ENCODE peak calls at places on chromosomes 3 and 15, in four cellular contexts. L, D, H and P are unnamed samples. For H3K4me1, the result is how much of the 10 kb centered on the place peaks cover.

GRCh38 chr15:63915888-63916731 is 82.4 kb upstream of the HERC1 start:
- DNase-seq in L (peak), H (no peak), D (no peak), P (no peak)

GRCh38 chr15:78620839-78621421 is at the start of gene CHRNA3:
- DNase-seq in D (no peak), L (peak), H (no peak), P (no peak)

GRCh38 chr3:172203522-172204258 is 164.3 kb downstream of the FNDC3B start:
- DNase-seq in D (no peak), L (no peak), H (no peak), P (no peak)

GRCh38 chr3:126557761-126558160 is 971 bp downstream of the C3orf22 start:
- DNase-seq in H (no peak), L (peak), D (no peak), P (no peak)

GRCh38 chr3:13016726-13017255 is 56.4 kb downstream of the IQSEC1 start:
- DNase-seq in H (no peak), L (no peak), D (no peak), P (no peak)

GRCh38 chr15:101455291-101455916 is 34.1 kb downstream of the PCSK6 start:
- DNase-seq in D (no peak), L (peak), H (peak), P (no peak)

GRCh38 chr3:80733522-80734176 is 965.9 kb upstream of the ROBO1 start:
- DNase-seq in H (no peak), L (no peak), D (no peak), P (no peak)

GRCh38 chr3:15215996-15216395 is 9.9 kb downstream of the CAPN7 start:
- DNase-seq in L (no peak), H (no peak), D (no peak), P (no peak)

GRCh38 chr3:191087391-191087790 is 111.7 kb upstream of the OSTN start:
- DNase-seq in L (no peak), D (no peak), H (no peak), P (no peak)

GRCh38 chr15:68305420-68305871 is 27.9 kb downstream of the FEM1B start:
- DNase-seq in H (no peak), D (no peak), L (no peak), P (peak)

GRCh38 chr3:189941679-189942078 is 179.0 kb downstream of the P3H2 start:
- DNase-seq in D (no peak), L (no peak), H (no peak), P (no peak)

GRCh38 chr3:143596957-143597642 is 251.2 kb downstream of the SLC9A9 start:
- DNase-seq in L (no peak), D (no peak), H (no peak), P (no peak)

GRCh38 chr3:49607105-49607591 is 52.9 kb downstream of the BSN start:
- DNase-seq in D (no peak), H (no peak), L (no peak), P (peak)

GRCh38 chr3:129453732-129454131 is 13.7 kb downstream of the IFT122 start:
- DNase-seq in D (no peak), H (no peak), L (no peak), P (no peak)

GRCh38 chr3:135905058-135905724 is 60.3 kb upstream of the PPP2R3A start:
- DNase-seq in H (no peak), L (no peak), D (no peak), P (no peak)

GRCh38 chr3:153173758-153174516 is 11.9 kb downstream of the RAP2B start:
- DNase-seq in H (no peak), L (no peak), D (no peak), P (no peak)

GRCh38 chr3:169323580-169324453 is 339.7 kb downstream of the MECOM start:
- DNase-seq in L (no peak), H (peak), D (peak), P (peak)

GRCh38 chr15:74776851-74777768 is 4.8 kb upstream of the CSK start:
- DNase-seq in L (peak), H (no peak), D (no peak), P (no peak)

GRCh38 chr3:6965881-6966280 is 105.0 kb downstream of the GRM7 start:
- DNase-seq in D (no peak), H (no peak), L (no peak), P (no peak)

GRCh38 chr3:122668930-122669730 is 11.5 kb upstream of the PARP14 start:
- DNase-seq in D (no peak), H (no peak), L (no peak), P (no peak)

GRCh38 chr15:36898522-36899126 is 201.7 kb downstream of the MEIS2 start:
- DNase-seq in L (no peak), H (no peak), D (no peak), P (no peak)
- H3K4me1 ChIP-seq in L (under half), H (under half), D (under half), P (under half)

GRCh38 chr3:193874997-193875593 is 260.9 kb upstream of the HES1 start:
- DNase-seq in H (no peak), D (no peak), L (no peak), P (no peak)
- TF ChIP-seq CTCF in H (no peak), D (no peak), L (no peak), P (no peak)

GRCh38 chr3:9792405-9793160 is at the start of the genes ARPC4 and TADA3:
- DNase-seq in H (peak), D (peak), L (peak), P (peak)
- H3K27ac ChIP-seq in H (peak), D (peak), L (peak), P (peak)

DNA sequence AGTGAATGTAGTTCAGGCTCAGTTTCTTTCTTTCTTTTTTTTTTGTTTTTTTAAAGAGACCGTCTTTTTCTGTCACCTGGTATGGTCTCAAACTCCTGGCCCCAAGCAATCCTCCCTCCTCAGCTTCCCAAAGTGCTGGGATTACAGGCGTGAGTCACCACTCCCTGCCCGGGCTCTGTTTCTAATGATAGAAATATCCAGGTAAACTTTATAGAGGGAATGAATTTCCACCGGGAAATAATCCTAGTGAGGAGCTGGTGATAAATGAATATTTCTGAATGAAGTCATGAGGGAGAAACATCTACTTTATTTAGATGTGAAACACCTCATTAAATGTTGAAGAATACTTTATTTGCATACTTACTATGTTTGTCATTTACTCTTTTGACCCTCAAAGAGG is 7.2 kb downstream of the RNF13 start:
- DNase-seq in H (no peak), L (no peak), D (no peak), P (no peak)
- H3K4me1 ChIP-seq in H (under half), L (under half), D (under half), P (under half)

DNA sequence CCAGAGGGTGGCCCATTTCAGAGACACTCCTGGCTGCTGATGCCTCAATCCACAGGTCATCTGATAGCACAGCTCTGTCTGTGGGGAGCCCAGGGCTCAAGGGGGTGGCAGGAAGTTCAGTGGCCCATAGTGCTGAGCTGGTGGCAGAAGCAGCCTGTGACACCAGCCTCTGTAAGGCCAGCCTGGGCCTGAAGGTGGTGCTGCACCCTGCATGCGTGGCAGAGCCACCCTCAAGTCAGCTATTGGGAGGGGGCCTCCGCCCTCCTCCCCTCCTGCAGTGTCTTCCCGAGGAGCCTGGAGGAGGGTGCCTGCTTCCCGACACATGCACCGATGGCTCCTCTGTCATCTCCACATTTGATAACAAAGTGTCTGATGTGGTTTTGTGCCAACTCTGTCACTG is 3.0 kb downstream of the PLA1A start:
- DNase-seq in L (peak), D (peak), H (peak), P (no peak)
- TF ChIP-seq CTCF in L (peak), D (peak), H (peak), P (peak)

DNA sequence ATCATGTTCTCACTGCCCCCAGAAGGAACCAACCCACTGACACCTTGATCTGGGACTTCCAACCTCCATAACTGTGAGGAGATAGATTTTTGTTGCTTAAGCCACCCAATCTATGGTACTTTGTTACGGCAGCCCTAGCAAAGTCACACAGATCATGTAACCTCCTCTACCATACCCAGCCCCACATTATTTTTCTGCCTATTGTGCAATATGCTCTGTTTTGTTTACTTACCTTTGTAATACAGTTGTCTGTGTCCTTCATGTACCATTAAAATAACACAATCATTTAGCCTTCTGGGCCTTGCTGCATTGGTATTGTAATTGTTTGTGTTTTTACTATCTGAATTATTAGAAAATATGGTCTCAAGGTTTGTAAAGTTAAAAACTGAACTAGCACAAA is 16.1 kb downstream of the NDN start:
- DNase-seq in L (no peak), D (no peak), H (no peak), P (no peak)
- H3K27ac ChIP-seq in L (no peak), D (no peak), H (no peak), P (no peak)

GRCh38 chr15:90866800-90867199 is 1.6 kb upstream of the FURIN start:
- DNase-seq in L (no peak), D (no peak), H (no peak), P (no peak)
- H3K4me1 ChIP-seq in L (under half), D (under half), H (half or more), P (under half)

GRCh38 chr15:34358367-34358766 is 8.6 kb downstream of the LPCAT4 start:
- DNase-seq in D (no peak), L (peak), H (no peak), P (no peak)
- TF ChIP-seq CTCF in D (peak), L (peak), H (peak), P (no peak)